ENCODE peak calls at places on chromosomes 12 and 14, in four cellular contexts. V is activated T-cell treated with anti-CD3 and anti-CD28 coated beads for 48 hours; J is stimulated activated CD4-positive, alpha-beta T cell treated with anti-CD3 and anti-CD28 coated beads, Interleukin-1b, Interleukin-23, amount 100 ng/mL, for 1 hour; C is AG08395. Q is an unnamed sample.

GRCh38 chr14:102878174-102878969 is 44.1 kb upstream of the AMN start:
- DNase-seq in V (no peak), J (no peak), C (no peak), Q (no peak)

GRCh38 chr14:75884198-75884611 is 97.6 kb downstream of the TGFB3 start:
- DNase-seq in V (no peak), J (no peak), C (peak; percentile 75), Q (no peak)

GRCh38 chr12:75641031-75641780 is 129.8 kb upstream of the KRR1 start:
- DNase-seq in V (peak; percentile 23), C (peak; percentile 67), J (no peak), Q (no peak)

GRCh38 chr12:121443911-121444841 is 44.3 kb downstream of the RNF34 start:
- DNase-seq in C (no peak), V (no peak), J (no peak), Q (peak; percentile 49)

GRCh38 chr12:123389560-123390351 is 5.8 kb downstream of the KMT5A start:
- DNase-seq in C (peak; percentile 33), V (peak; percentile 25), J (no peak), Q (peak; percentile 60)

GRCh38 chr14:68373847-68374582 is 418.9 kb downstream of the ZFP36L1 start:
- DNase-seq in C (no peak), V (no peak), J (no peak), Q (no peak)

GRCh38 chr12:4518106-4518728 is 20.5 kb upstream of the RAD51AP1 start:
- DNase-seq in J (no peak), C (peak; percentile 8), V (no peak), Q (no peak)

GRCh38 chr12:13900718-13901117 is 80.7 kb downstream of the GRIN2B start:
- DNase-seq in C (no peak), J (no peak), V (no peak), Q (no peak)

GRCh38 chr12:123942911-123943648 is 29.6 kb downstream of the CCDC92 start:
- DNase-seq in V (no peak), C (peak; percentile 27), J (no peak), Q (no peak)

GRCh38 chr14:105525861-105526780 is at the start of gene TMEM121:
- DNase-seq in V (peak; percentile 49), J (no peak), C (peak; percentile 46), Q (no peak)

GRCh38 chr12:127125607-127126259 is 1141.2 kb upstream of the TMEM132C start:
- DNase-seq in C (peak; percentile 74), V (peak; percentile 44), J (no peak), Q (no peak)

GRCh38 chr14:69532561-69533335 is 41.9 kb downstream of the CCDC177 start:
- DNase-seq in V (no peak), C (no peak), J (no peak), Q (no peak)

GRCh38 chr14:68886109-68886434 is 93.0 kb downstream of the ACTN1 start:
- DNase-seq in J (no peak), V (no peak), C (no peak), Q (no peak)

GRCh38 chr12:28222081-28222700 is 31.9 kb downstream of the CCDC91 start:
- DNase-seq in V (peak; percentile 49), C (no peak), J (peak; percentile 23), Q (no peak)

GRCh38 chr12:132411457-132411856 is 78.5 kb upstream of the FBRSL1 start:
- DNase-seq in J (no peak), V (no peak), C (no peak), Q (no peak)

GRCh38 chr12:24191117-24191516 is 241.6 kb upstream of the SOX5 start:
- DNase-seq in V (no peak), J (no peak), C (no peak), Q (no peak)

GRCh38 chr12:3454780-3455179 is 36.2 kb upstream of the PRMT8 start:
- DNase-seq in J (no peak), C (no peak), V (no peak), Q (no peak)

GRCh38 chr12:48903982-48904411 is 21.3 kb downstream of the FKBP11 start:
- DNase-seq in C (peak; percentile 74), J (peak; percentile 73), V (peak; percentile 68), Q (peak; percentile 95)

GRCh38 chr12:1932264-1932777 is 13.9 kb upstream of the CACNA2D4 start:
- DNase-seq in V (no peak), C (peak; percentile 32), J (no peak), Q (no peak)

GRCh38 chr12:110141389-110141788 is 17.2 kb downstream of the IFT81 start:
- DNase-seq in J (no peak), C (peak; percentile 62), V (no peak), Q (no peak)

GRCh38 chr14:95489163-95489887 is 27.1 kb downstream of the SYNE3 start:
- DNase-seq in C (no peak), J (no peak), V (no peak), Q (no peak)

GRCh38 chr12:70106347-70106746 is 136.9 kb upstream of the CNOT2 start:
- DNase-seq in J (no peak), C (no peak), V (no peak), Q (no peak)

GRCh38 chr14:34693228-34693939 is 21.0 kb downstream of the CFL2 start:
- DNase-seq in J (no peak), V (no peak), C (no peak), Q (peak; percentile 70)

GRCh38 chr14:49586673-49587460 is 687 bp upstream of the RPS29 start:
- DNase-seq in J (peak; percentile 40), C (peak; percentile 62), V (no peak), Q (no peak)

GRCh38 chr12:12182926-12183325 is 83.9 kb downstream of the LRP6 start:
- DNase-seq in V (no peak), J (no peak), C (peak; percentile 34), Q (no peak)

GRCh38 chr12:4526923-4527546 is 11.7 kb upstream of the RAD51AP1 start:
- DNase-seq in C (peak; percentile 18), J (no peak), V (no peak), Q (no peak)

GRCh38 chr14:101505216-101505970 is 55.9 kb upstream of the DIO3 start:
- DNase-seq in C (no peak), J (no peak), V (no peak), Q (no peak)

GRCh38 chr12:108438687-108439086 is 76.4 kb upstream of the FICD start:
- DNase-seq in J (no peak), C (no peak), V (no peak), Q (no peak)

GRCh38 chr12:13194462-13195110 is 1.9 kb upstream of the EMP1 start:
- DNase-seq in V (no peak), J (no peak), C (peak; percentile 35), Q (no peak)

GRCh38 chr14:56196274-56196673 is 78.1 kb downstream of the PELI2 start:
- DNase-seq in V (no peak), J (no peak), C (peak; percentile 44), Q (no peak)

GRCh38 chr14:105273062-105273461 is 24.7 kb downstream of the BTBD6 start:
- DNase-seq in C (no peak), V (no peak), J (no peak), Q (no peak)

GRCh38 chr14:23512156-23512555 is 39.4 kb downstream of the ZFHX2 start:
- DNase-seq in V (peak; percentile 1), J (no peak), C (no peak), Q (no peak)

GRCh38 chr12:54358945-54359761 is 5.1 kb downstream of the GPR84 start:
- DNase-seq in C (peak; percentile 95), V (peak; percentile 83), J (peak; percentile 74), Q (peak; percentile 98)

Q was measured in H1.